ENCODE peak calls at places on chromosomes 5 and 9, in five cellular contexts. K is mammary epithelial cell, W is upper lobe of left lung, Z is endothelial cell of umbilical vein, O is IMR-90. V is an unnamed sample. For H3K4me1, the result is how much of the 10 kb centered on the place peaks cover.

GRCh38 chr5:122252319-122252718 is 59.7 kb upstream of the SNCAIP start:
- DNase-seq in O (peak), K (no peak), Z (no peak), W (no peak), V (no peak)

GRCh38 chr9:16705121-16705604 is 165.3 kb downstream of the BNC2 start:
- DNase-seq in O (peak), Z (peak), K (peak), W (peak), V (peak)

GRCh38 chr9:129258823-129259301 is 80.8 kb upstream of the IER5L start:
- DNase-seq in O (no peak), W (no peak), K (peak), Z (no peak), V (no peak)

GRCh38 chr5:64229163-64229774 is 63.6 kb downstream of the RNF180 start:
- DNase-seq in W (no peak), K (peak), O (peak), Z (peak), V (peak)

GRCh38 chr5:178331491-178331981 is 98.9 kb upstream of the PHYKPL start:
- DNase-seq in O (no peak), K (no peak), Z (no peak), W (peak), V (no peak)

GRCh38 chr5:16726538-16726946 is 109.7 kb upstream of the RETREG1 start:
- DNase-seq in O (peak), W (no peak), K (peak), Z (peak), V (no peak)

GRCh38 chr9:3827175-3827574 is 301.4 kb upstream of the RFX3 start:
- DNase-seq in K (peak), O (no peak), W (peak), Z (no peak), V (no peak)

GRCh38 chr5:40332945-40333344 is 346.8 kb upstream of the PTGER4 start:
- DNase-seq in O (no peak), W (no peak), K (no peak), Z (peak), V (no peak)

GRCh38 chr5:131264453-131265200 is 774 bp downstream of the CDC42SE2 start:
- DNase-seq in O (peak), W (peak), K (no peak), Z (peak), V (peak)

GRCh38 chr5:127564002-127564769 is 46.7 kb downstream of the PRRC1 start:
- DNase-seq in Z (peak), K (peak), O (peak), W (peak), V (peak)

GRCh38 chr5:134177197-134178171 is 734 bp upstream of the SKP1 start:
- DNase-seq in K (peak), O (peak), Z (peak), W (peak), V (peak)

GRCh38 chr5:172113036-172113435 is 75.0 kb downstream of the STK10 start:
- DNase-seq in W (peak), Z (no peak), O (no peak), K (no peak), V (no peak)

GRCh38 chr9:86511614-86512360 is 157.6 kb upstream of the TUT7 start:
- DNase-seq in Z (no peak), W (no peak), O (no peak), K (no peak), V (no peak)

GRCh38 chr5:38417658-38418017 is 138.8 kb downstream of the LIFR start:
- DNase-seq in W (no peak), O (no peak), K (no peak), Z (no peak), V (no peak)

GRCh38 chr9:134629061-134629585 is 12.5 kb upstream of the COL5A1 start:
- DNase-seq in W (peak), O (no peak), K (no peak), Z (no peak), V (peak)

GRCh38 chr9:27633754-27634153 is 60.5 kb upstream of the C9orf72 start:
- DNase-seq in Z (no peak), K (no peak), O (no peak), W (no peak), V (no peak)

GRCh38 chr9:27634879-27635278 is 61.6 kb upstream of the C9orf72 start:
- DNase-seq in W (no peak), K (no peak), Z (no peak), O (no peak), V (no peak)

GRCh38 chr9:27638716-27639115 is 65.4 kb upstream of the C9orf72 start:
- DNase-seq in O (no peak), W (no peak), K (peak), Z (no peak), V (no peak)
- H3K4me3 ChIP-seq in O (no peak), W (no peak), K (no peak), Z (no peak), V (no peak)

DNA sequence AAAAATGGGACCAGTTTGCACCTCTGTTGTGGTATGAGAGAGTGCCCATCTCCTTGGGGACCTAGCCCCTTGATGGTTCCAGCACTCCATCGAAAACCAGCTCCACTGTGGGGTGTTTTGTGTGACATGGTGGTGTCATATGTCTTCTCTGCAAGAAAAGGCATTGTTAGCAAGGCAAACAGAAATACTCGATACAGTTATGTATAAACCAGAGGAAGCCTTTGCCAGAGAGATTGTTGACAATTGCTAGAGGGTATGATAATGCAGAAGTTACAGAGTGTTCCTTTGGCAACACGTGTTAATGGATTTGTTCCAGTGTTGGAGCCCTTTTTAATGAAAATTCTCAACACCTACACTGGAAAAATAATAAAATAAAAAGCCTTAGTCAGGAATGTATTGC is 270.4 kb upstream of the DMRT1 start:
- DNase-seq in O (no peak), W (no peak), K (no peak), Z (no peak), V (no peak)
- H3K27ac ChIP-seq in O (no peak), W (no peak), K (no peak), Z (no peak), V (no peak)

DNA sequence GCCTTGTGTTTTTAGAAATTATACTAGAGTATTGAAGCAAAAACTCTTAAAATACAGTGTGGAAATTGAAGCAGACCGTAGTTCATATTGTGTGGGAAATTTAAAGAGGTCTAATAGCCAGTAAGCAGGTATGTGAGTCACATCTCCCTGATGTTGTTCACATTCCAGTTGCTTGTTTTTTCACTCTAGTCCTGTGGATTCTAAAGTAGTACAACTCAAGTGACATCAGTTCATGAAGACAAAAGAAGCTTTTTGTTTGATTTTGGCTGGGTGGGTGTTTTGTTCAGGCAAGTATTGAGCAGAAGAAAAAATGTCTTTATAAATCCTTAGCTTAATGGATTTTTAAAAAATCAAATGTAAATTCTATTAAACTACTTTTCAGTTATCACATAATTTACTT is 216.2 kb downstream of the MAN2A1 start:
- DNase-seq in W (no peak), K (peak), Z (no peak), O (no peak), V (no peak)
- H3K4me1 ChIP-seq in W (under half), K (under half), Z (under half), O (under half), V (under half)

DNA sequence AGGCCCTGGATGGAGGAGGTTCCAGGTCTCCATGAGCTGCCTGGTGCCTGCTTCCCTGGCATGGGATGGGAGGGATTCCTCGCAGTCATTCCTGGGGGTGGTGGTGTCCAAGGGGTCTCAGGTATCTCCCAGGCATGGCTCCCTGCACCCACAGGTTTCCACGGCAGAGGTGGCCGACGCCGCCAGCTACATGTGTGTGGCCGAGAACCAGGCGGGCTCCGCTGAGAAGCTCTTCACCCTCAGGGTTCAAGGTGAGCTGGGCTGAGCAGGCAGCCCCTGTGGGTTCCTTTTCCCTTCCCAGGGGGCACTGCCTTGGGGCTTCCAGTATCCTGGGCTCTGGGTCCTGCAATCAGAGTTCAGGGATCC is 61.4 kb upstream of the ASS1 start:
- DNase-seq in K (no peak), W (no peak), O (no peak), Z (no peak), V (no peak)
- H3K4me3 ChIP-seq in K (no peak), W (no peak), O (no peak), Z (no peak), V (no peak)

GRCh38 chr5:175695161-175696126 is 37.6 kb downstream of the HRH2 start:
- DNase-seq in O (no peak), W (no peak), K (no peak), Z (no peak), V (no peak)

GRCh38 chr5:175692996-175693700 is 35.3 kb downstream of the HRH2 start:
- DNase-seq in Z (no peak), O (no peak), W (peak), K (no peak), V (no peak)

GRCh38 chr5:175693746-175694145 is 35.9 kb downstream of the HRH2 start:
- DNase-seq in Z (no peak), O (no peak), W (no peak), K (no peak), V (no peak)

GRCh38 chr5:175696139-175696854 is 38.4 kb downstream of the HRH2 start:
- DNase-seq in O (no peak), K (peak), W (peak), Z (no peak), V (no peak)

GRCh38 chr5:175694371-175695160 is 36.7 kb downstream of the HRH2 start:
- DNase-seq in O (no peak), Z (no peak), W (no peak), K (no peak), V (no peak)
- H3K27ac ChIP-seq in O (no peak), Z (no peak), W (peak), K (no peak), V (no peak)

DNA sequence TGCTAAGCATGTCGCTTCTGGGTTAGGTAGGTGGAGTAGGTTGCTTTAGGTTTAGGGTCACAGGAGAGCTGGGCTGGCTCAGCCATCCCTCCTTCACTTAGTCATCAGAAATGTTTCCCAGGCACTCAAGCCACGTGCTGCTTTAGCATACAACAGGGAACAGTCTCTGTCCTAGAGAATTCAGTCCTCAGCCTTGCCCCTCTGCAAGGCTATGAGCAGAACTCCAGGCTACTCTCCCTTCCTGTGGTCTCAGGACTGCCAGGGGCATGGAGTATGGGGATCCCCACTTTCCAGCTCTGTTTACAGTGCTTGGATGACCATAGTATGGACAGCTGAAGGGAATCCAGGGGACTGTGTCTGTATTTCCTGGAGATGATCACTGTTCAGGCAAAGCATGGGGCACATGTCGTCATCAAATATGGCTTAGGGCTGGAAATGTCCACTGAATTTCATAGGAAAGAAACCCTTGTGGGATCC is 7.5 kb upstream of the ANKRD33B start:
- DNase-seq in W (no peak), O (peak), Z (no peak), K (peak), V (peak)
- H3K4me1 ChIP-seq in W (under half), O (under half), Z (under half), K (under half), V (under half)